ENCODE peak calls at places on chromosomes 2 and 18, in eight cellular contexts. One of them, this sample, is unnamed.

GRCh38 chr2:177830881-177831386 is 241.6 kb downstream of the PDE11A start:
- DNase-seq in small intestine: no peak
- DNase-seq in activated naive CD8-positive, alpha-beta T cell treated with anti-CD3 and anti-CD28 coated beads, Interleukin-2, amount 50 U/mL, for 24 hours: no peak
- DNase-seq in activated CD4-positive, CD25-positive, alpha-beta regulatory T cell: no peak
- DNase-seq in astrocyte of the spinal cord: no peak
- DNase-seq in dorsolateral prefrontal cortex: no peak
- DNase-seq in SHP77: no peak
- DNase-seq in brain microvascular endothelial cell: no peak
- DNase-seq in this sample: no peak

GRCh38 chr2:164514491-164514890 is 106.8 kb downstream of the GRB14 start:
- DNase-seq in small intestine: no peak
- DNase-seq in activated naive CD8-positive, alpha-beta T cell treated with anti-CD3 and anti-CD28 coated beads, Interleukin-2, amount 50 U/mL, for 24 hours: no peak
- DNase-seq in activated CD4-positive, CD25-positive, alpha-beta regulatory T cell: no peak
- DNase-seq in astrocyte of the spinal cord: peak
- DNase-seq in dorsolateral prefrontal cortex: no peak
- DNase-seq in SHP77: no peak
- DNase-seq in brain microvascular endothelial cell: peak
- DNase-seq in this sample: no peak

GRCh38 chr2:328761-329160 is 40.9 kb upstream of the ALKAL2 start:
- DNase-seq in small intestine: no peak
- DNase-seq in activated naive CD8-positive, alpha-beta T cell treated with anti-CD3 and anti-CD28 coated beads, Interleukin-2, amount 50 U/mL, for 24 hours: no peak
- DNase-seq in activated CD4-positive, CD25-positive, alpha-beta regulatory T cell: no peak
- DNase-seq in astrocyte of the spinal cord: peak
- DNase-seq in dorsolateral prefrontal cortex: no peak
- DNase-seq in SHP77: no peak
- DNase-seq in brain microvascular endothelial cell: peak
- DNase-seq in this sample: no peak

GRCh38 chr18:10477863-10478260 is 23.4 kb downstream of the APCDD1 start:
- DNase-seq in small intestine: no peak
- DNase-seq in activated naive CD8-positive, alpha-beta T cell treated with anti-CD3 and anti-CD28 coated beads, Interleukin-2, amount 50 U/mL, for 24 hours: no peak
- DNase-seq in activated CD4-positive, CD25-positive, alpha-beta regulatory T cell: no peak
- DNase-seq in astrocyte of the spinal cord: no peak
- DNase-seq in dorsolateral prefrontal cortex: no peak
- DNase-seq in SHP77: no peak
- DNase-seq in brain microvascular endothelial cell: no peak
- DNase-seq in this sample: no peak

GRCh38 chr2:235098736-235099494 is 147.1 kb downstream of the SH3BP4 start:
- DNase-seq in small intestine: no peak
- DNase-seq in activated naive CD8-positive, alpha-beta T cell treated with anti-CD3 and anti-CD28 coated beads, Interleukin-2, amount 50 U/mL, for 24 hours: no peak
- DNase-seq in activated CD4-positive, CD25-positive, alpha-beta regulatory T cell: no peak
- DNase-seq in astrocyte of the spinal cord: peak
- DNase-seq in dorsolateral prefrontal cortex: no peak
- DNase-seq in SHP77: no peak
- DNase-seq in brain microvascular endothelial cell: no peak
- DNase-seq in this sample: no peak

GRCh38 chr2:182831097-182831496 is 35.3 kb downstream of the FRZB start:
- DNase-seq in small intestine: no peak
- DNase-seq in activated naive CD8-positive, alpha-beta T cell treated with anti-CD3 and anti-CD28 coated beads, Interleukin-2, amount 50 U/mL, for 24 hours: no peak
- DNase-seq in activated CD4-positive, CD25-positive, alpha-beta regulatory T cell: no peak
- DNase-seq in astrocyte of the spinal cord: no peak
- DNase-seq in dorsolateral prefrontal cortex: no peak
- DNase-seq in SHP77: no peak
- DNase-seq in brain microvascular endothelial cell: no peak
- DNase-seq in this sample: no peak

GRCh38 chr2:238176565-238176964 is 17.8 kb downstream of the ERFE start:
- DNase-seq in small intestine: no peak
- DNase-seq in activated naive CD8-positive, alpha-beta T cell treated with anti-CD3 and anti-CD28 coated beads, Interleukin-2, amount 50 U/mL, for 24 hours: no peak
- DNase-seq in activated CD4-positive, CD25-positive, alpha-beta regulatory T cell: no peak
- DNase-seq in astrocyte of the spinal cord: no peak
- DNase-seq in dorsolateral prefrontal cortex: no peak
- DNase-seq in SHP77: no peak
- DNase-seq in brain microvascular endothelial cell: no peak
- DNase-seq in this sample: no peak

GRCh38 chr2:223537100-223537499 is 65.1 kb downstream of the SCG2 start:
- DNase-seq in small intestine: no peak
- DNase-seq in activated naive CD8-positive, alpha-beta T cell treated with anti-CD3 and anti-CD28 coated beads, Interleukin-2, amount 50 U/mL, for 24 hours: no peak
- DNase-seq in activated CD4-positive, CD25-positive, alpha-beta regulatory T cell: no peak
- DNase-seq in astrocyte of the spinal cord: no peak
- DNase-seq in dorsolateral prefrontal cortex: no peak
- DNase-seq in SHP77: no peak
- DNase-seq in brain microvascular endothelial cell: no peak
- DNase-seq in this sample: no peak

GRCh38 chr2:74327205-74327604 is 16.0 kb downstream of the SLC4A5 start:
- DNase-seq in small intestine: no peak
- DNase-seq in activated naive CD8-positive, alpha-beta T cell treated with anti-CD3 and anti-CD28 coated beads, Interleukin-2, amount 50 U/mL, for 24 hours: no peak
- DNase-seq in activated CD4-positive, CD25-positive, alpha-beta regulatory T cell: no peak
- DNase-seq in astrocyte of the spinal cord: no peak
- DNase-seq in dorsolateral prefrontal cortex: no peak
- DNase-seq in SHP77: no peak
- DNase-seq in brain microvascular endothelial cell: no peak
- DNase-seq in this sample: no peak

GRCh38 chr2:143398701-143399260 is 269.6 kb downstream of the ARHGAP15 start:
- DNase-seq in small intestine: no peak
- DNase-seq in activated naive CD8-positive, alpha-beta T cell treated with anti-CD3 and anti-CD28 coated beads, Interleukin-2, amount 50 U/mL, for 24 hours: no peak
- DNase-seq in activated CD4-positive, CD25-positive, alpha-beta regulatory T cell: no peak
- DNase-seq in astrocyte of the spinal cord: no peak
- DNase-seq in dorsolateral prefrontal cortex: no peak
- DNase-seq in SHP77: no peak
- DNase-seq in brain microvascular endothelial cell: no peak
- DNase-seq in this sample: no peak

GRCh38 chr2:128291161-128291843 is 27.4 kb downstream of the HS6ST1 start:
- DNase-seq in small intestine: no peak
- DNase-seq in activated naive CD8-positive, alpha-beta T cell treated with anti-CD3 and anti-CD28 coated beads, Interleukin-2, amount 50 U/mL, for 24 hours: no peak
- DNase-seq in activated CD4-positive, CD25-positive, alpha-beta regulatory T cell: no peak
- DNase-seq in astrocyte of the spinal cord: no peak
- DNase-seq in dorsolateral prefrontal cortex: no peak
- DNase-seq in SHP77: no peak
- DNase-seq in brain microvascular endothelial cell: no peak
- DNase-seq in this sample: no peak

GRCh38 chr18:26685438-26686173 is 137.3 kb upstream of the KCTD1 start:
- DNase-seq in small intestine: no peak
- DNase-seq in activated naive CD8-positive, alpha-beta T cell treated with anti-CD3 and anti-CD28 coated beads, Interleukin-2, amount 50 U/mL, for 24 hours: no peak
- DNase-seq in activated CD4-positive, CD25-positive, alpha-beta regulatory T cell: no peak
- DNase-seq in astrocyte of the spinal cord: no peak
- DNase-seq in dorsolateral prefrontal cortex: no peak
- DNase-seq in SHP77: no peak
- DNase-seq in brain microvascular endothelial cell: no peak
- DNase-seq in this sample: no peak

GRCh38 chr2:235937936-235938335 is 230.2 kb downstream of the GBX2 start:
- DNase-seq in small intestine: no peak
- DNase-seq in activated naive CD8-positive, alpha-beta T cell treated with anti-CD3 and anti-CD28 coated beads, Interleukin-2, amount 50 U/mL, for 24 hours: no peak
- DNase-seq in activated CD4-positive, CD25-positive, alpha-beta regulatory T cell: no peak
- DNase-seq in astrocyte of the spinal cord: no peak
- DNase-seq in dorsolateral prefrontal cortex: no peak
- DNase-seq in SHP77: no peak
- DNase-seq in brain microvascular endothelial cell: no peak
- DNase-seq in this sample: no peak

GRCh38 chr2:236571161-236571560 is 1.5 kb downstream of the ACKR3 start:
- DNase-seq in small intestine: no peak
- DNase-seq in activated naive CD8-positive, alpha-beta T cell treated with anti-CD3 and anti-CD28 coated beads, Interleukin-2, amount 50 U/mL, for 24 hours: no peak
- DNase-seq in activated CD4-positive, CD25-positive, alpha-beta regulatory T cell: no peak
- DNase-seq in astrocyte of the spinal cord: no peak
- DNase-seq in dorsolateral prefrontal cortex: no peak
- DNase-seq in SHP77: no peak
- DNase-seq in brain microvascular endothelial cell: no peak
- DNase-seq in this sample: no peak

GRCh38 chr2:230770804-230771203 is 58.2 kb downstream of the CAB39 start:
- DNase-seq in small intestine: no peak
- DNase-seq in activated naive CD8-positive, alpha-beta T cell treated with anti-CD3 and anti-CD28 coated beads, Interleukin-2, amount 50 U/mL, for 24 hours: no peak
- DNase-seq in activated CD4-positive, CD25-positive, alpha-beta regulatory T cell: no peak
- DNase-seq in astrocyte of the spinal cord: no peak
- DNase-seq in dorsolateral prefrontal cortex: no peak
- DNase-seq in SHP77: no peak
- DNase-seq in brain microvascular endothelial cell: no peak
- DNase-seq in this sample: no peak

GRCh38 chr2:179495315-179495714 is 230.7 kb upstream of the SESTD1 start:
- DNase-seq in small intestine: no peak
- DNase-seq in activated naive CD8-positive, alpha-beta T cell treated with anti-CD3 and anti-CD28 coated beads, Interleukin-2, amount 50 U/mL, for 24 hours: no peak
- DNase-seq in activated CD4-positive, CD25-positive, alpha-beta regulatory T cell: no peak
- DNase-seq in astrocyte of the spinal cord: no peak
- DNase-seq in dorsolateral prefrontal cortex: no peak
- DNase-seq in SHP77: no peak
- DNase-seq in brain microvascular endothelial cell: no peak
- DNase-seq in this sample: no peak

GRCh38 chr2:119888673-119889072 is 124.2 kb upstream of the EPB41L5 start:
- DNase-seq in small intestine: no peak
- DNase-seq in activated naive CD8-positive, alpha-beta T cell treated with anti-CD3 and anti-CD28 coated beads, Interleukin-2, amount 50 U/mL, for 24 hours: no peak
- DNase-seq in activated CD4-positive, CD25-positive, alpha-beta regulatory T cell: no peak
- DNase-seq in astrocyte of the spinal cord: peak
- DNase-seq in dorsolateral prefrontal cortex: no peak
- DNase-seq in SHP77: no peak
- DNase-seq in brain microvascular endothelial cell: peak
- DNase-seq in this sample: no peak

GRCh38 chr18:8121942-8122480 is 487.2 kb upstream of the RAB12 start:
- DNase-seq in small intestine: no peak
- DNase-seq in activated naive CD8-positive, alpha-beta T cell treated with anti-CD3 and anti-CD28 coated beads, Interleukin-2, amount 50 U/mL, for 24 hours: no peak
- DNase-seq in activated CD4-positive, CD25-positive, alpha-beta regulatory T cell: no peak
- DNase-seq in astrocyte of the spinal cord: peak
- DNase-seq in dorsolateral prefrontal cortex: no peak
- DNase-seq in SHP77: no peak
- DNase-seq in brain microvascular endothelial cell: peak
- DNase-seq in this sample: no peak

GRCh38 chr2:133097666-133098065 is 427.7 kb upstream of the LYPD1 start:
- DNase-seq in small intestine: no peak
- DNase-seq in activated naive CD8-positive, alpha-beta T cell treated with anti-CD3 and anti-CD28 coated beads, Interleukin-2, amount 50 U/mL, for 24 hours: no peak
- DNase-seq in activated CD4-positive, CD25-positive, alpha-beta regulatory T cell: no peak
- DNase-seq in astrocyte of the spinal cord: no peak
- DNase-seq in dorsolateral prefrontal cortex: no peak
- DNase-seq in SHP77: no peak
- DNase-seq in brain microvascular endothelial cell: peak
- DNase-seq in this sample: no peak

GRCh38 chr18:21489119-21489750 is 111.3 kb downstream of the ESCO1 start:
- DNase-seq in small intestine: peak
- DNase-seq in activated naive CD8-positive, alpha-beta T cell treated with anti-CD3 and anti-CD28 coated beads, Interleukin-2, amount 50 U/mL, for 24 hours: peak
- DNase-seq in activated CD4-positive, CD25-positive, alpha-beta regulatory T cell: no peak
- DNase-seq in astrocyte of the spinal cord: peak
- DNase-seq in dorsolateral prefrontal cortex: no peak
- DNase-seq in SHP77: peak
- DNase-seq in brain microvascular endothelial cell: peak
- DNase-seq in this sample: peak

GRCh38 chr18:9648431-9649163 is 34.2 kb upstream of the PPP4R1 start:
- DNase-seq in small intestine: no peak
- DNase-seq in activated naive CD8-positive, alpha-beta T cell treated with anti-CD3 and anti-CD28 coated beads, Interleukin-2, amount 50 U/mL, for 24 hours: no peak
- DNase-seq in activated CD4-positive, CD25-positive, alpha-beta regulatory T cell: no peak
- DNase-seq in astrocyte of the spinal cord: no peak
- DNase-seq in dorsolateral prefrontal cortex: no peak
- DNase-seq in SHP77: no peak
- DNase-seq in brain microvascular endothelial cell: no peak
- DNase-seq in this sample: no peak

GRCh38 chr2:127611076-127611925 is 34.7 kb upstream of the GPR17 start:
- DNase-seq in small intestine: no peak
- DNase-seq in activated naive CD8-positive, alpha-beta T cell treated with anti-CD3 and anti-CD28 coated beads, Interleukin-2, amount 50 U/mL, for 24 hours: no peak
- DNase-seq in activated CD4-positive, CD25-positive, alpha-beta regulatory T cell: no peak
- DNase-seq in astrocyte of the spinal cord: no peak
- DNase-seq in dorsolateral prefrontal cortex: no peak
- DNase-seq in SHP77: no peak
- DNase-seq in brain microvascular endothelial cell: no peak
- DNase-seq in this sample: no peak

GRCh38 chr2:37417321-37417720 is 72.9 kb downstream of the QPCT start:
- DNase-seq in small intestine: no peak
- DNase-seq in activated naive CD8-positive, alpha-beta T cell treated with anti-CD3 and anti-CD28 coated beads, Interleukin-2, amount 50 U/mL, for 24 hours: no peak
- DNase-seq in activated CD4-positive, CD25-positive, alpha-beta regulatory T cell: no peak
- DNase-seq in astrocyte of the spinal cord: peak
- DNase-seq in dorsolateral prefrontal cortex: no peak
- DNase-seq in SHP77: no peak
- DNase-seq in brain microvascular endothelial cell: peak
- DNase-seq in this sample: no peak

GRCh38 chr2:50712569-50712968 is 319.4 kb downstream of the NRXN1 start:
- DNase-seq in small intestine: no peak
- DNase-seq in activated naive CD8-positive, alpha-beta T cell treated with anti-CD3 and anti-CD28 coated beads, Interleukin-2, amount 50 U/mL, for 24 hours: no peak
- DNase-seq in activated CD4-positive, CD25-positive, alpha-beta regulatory T cell: no peak
- DNase-seq in astrocyte of the spinal cord: no peak
- DNase-seq in dorsolateral prefrontal cortex: no peak
- DNase-seq in SHP77: no peak
- DNase-seq in brain microvascular endothelial cell: no peak
- DNase-seq in this sample: no peak

GRCh38 chr2:16654775-16655456 is 10.7 kb downstream of the CYRIA start:
- DNase-seq in small intestine: no peak
- DNase-seq in activated naive CD8-positive, alpha-beta T cell treated with anti-CD3 and anti-CD28 coated beads, Interleukin-2, amount 50 U/mL, for 24 hours: no peak
- DNase-seq in activated CD4-positive, CD25-positive, alpha-beta regulatory T cell: no peak
- DNase-seq in astrocyte of the spinal cord: no peak
- DNase-seq in dorsolateral prefrontal cortex: no peak
- DNase-seq in SHP77: no peak
- DNase-seq in brain microvascular endothelial cell: no peak
- DNase-seq in this sample: no peak

GRCh38 chr2:240881913-240882312 is 13.3 kb downstream of the AGXT start:
- DNase-seq in small intestine: no peak
- DNase-seq in activated naive CD8-positive, alpha-beta T cell treated with anti-CD3 and anti-CD28 coated beads, Interleukin-2, amount 50 U/mL, for 24 hours: no peak
- DNase-seq in activated CD4-positive, CD25-positive, alpha-beta regulatory T cell: no peak
- DNase-seq in astrocyte of the spinal cord: no peak
- DNase-seq in dorsolateral prefrontal cortex: no peak
- DNase-seq in SHP77: peak
- DNase-seq in brain microvascular endothelial cell: no peak
- DNase-seq in this sample: no peak

GRCh38 chr2:95530734-95531133 is 46.2 kb upstream of the TRIM43B start:
- DNase-seq in small intestine: no peak
- DNase-seq in activated naive CD8-positive, alpha-beta T cell treated with anti-CD3 and anti-CD28 coated beads, Interleukin-2, amount 50 U/mL, for 24 hours: no peak
- DNase-seq in activated CD4-positive, CD25-positive, alpha-beta regulatory T cell: no peak
- DNase-seq in astrocyte of the spinal cord: peak
- DNase-seq in dorsolateral prefrontal cortex: no peak
- DNase-seq in SHP77: no peak
- DNase-seq in brain microvascular endothelial cell: peak
- DNase-seq in this sample: peak

GRCh38 chr2:124911560-124911959 is 886.5 kb downstream of the CNTNAP5 start:
- DNase-seq in small intestine: no peak
- DNase-seq in activated naive CD8-positive, alpha-beta T cell treated with anti-CD3 and anti-CD28 coated beads, Interleukin-2, amount 50 U/mL, for 24 hours: no peak
- DNase-seq in activated CD4-positive, CD25-positive, alpha-beta regulatory T cell: no peak
- DNase-seq in astrocyte of the spinal cord: peak
- DNase-seq in dorsolateral prefrontal cortex: peak
- DNase-seq in SHP77: no peak
- DNase-seq in brain microvascular endothelial cell: no peak
- DNase-seq in this sample: no peak

GRCh38 chr2:12918841-12919445 is 202.2 kb downstream of the TRIB2 start:
- DNase-seq in small intestine: no peak
- DNase-seq in activated naive CD8-positive, alpha-beta T cell treated with anti-CD3 and anti-CD28 coated beads, Interleukin-2, amount 50 U/mL, for 24 hours: no peak
- DNase-seq in activated CD4-positive, CD25-positive, alpha-beta regulatory T cell: no peak
- DNase-seq in astrocyte of the spinal cord: peak
- DNase-seq in dorsolateral prefrontal cortex: no peak
- DNase-seq in SHP77: no peak
- DNase-seq in brain microvascular endothelial cell: peak
- DNase-seq in this sample: no peak

GRCh38 chr2:175251425-175252041 is 70.0 kb upstream of the ATP5MC3 start:
- DNase-seq in small intestine: peak
- DNase-seq in activated naive CD8-positive, alpha-beta T cell treated with anti-CD3 and anti-CD28 coated beads, Interleukin-2, amount 50 U/mL, for 24 hours: no peak
- DNase-seq in activated CD4-positive, CD25-positive, alpha-beta regulatory T cell: no peak
- DNase-seq in astrocyte of the spinal cord: peak
- DNase-seq in dorsolateral prefrontal cortex: no peak
- DNase-seq in SHP77: peak
- DNase-seq in brain microvascular endothelial cell: peak
- DNase-seq in this sample: peak

GRCh38 chr2:39686470-39686869 is 20.8 kb downstream of the TMEM178A start:
- DNase-seq in small intestine: no peak
- DNase-seq in activated naive CD8-positive, alpha-beta T cell treated with anti-CD3 and anti-CD28 coated beads, Interleukin-2, amount 50 U/mL, for 24 hours: no peak
- DNase-seq in activated CD4-positive, CD25-positive, alpha-beta regulatory T cell: no peak
- DNase-seq in astrocyte of the spinal cord: no peak
- DNase-seq in dorsolateral prefrontal cortex: no peak
- DNase-seq in SHP77: no peak
- DNase-seq in brain microvascular endothelial cell: no peak
- DNase-seq in this sample: peak

GRCh38 chr18:48674198-48674721 is 135.4 kb downstream of the CTIF start:
- DNase-seq in small intestine: peak
- DNase-seq in activated naive CD8-positive, alpha-beta T cell treated with anti-CD3 and anti-CD28 coated beads, Interleukin-2, amount 50 U/mL, for 24 hours: no peak
- DNase-seq in activated CD4-positive, CD25-positive, alpha-beta regulatory T cell: no peak
- DNase-seq in astrocyte of the spinal cord: peak
- DNase-seq in dorsolateral prefrontal cortex: no peak
- DNase-seq in SHP77: no peak
- DNase-seq in brain microvascular endothelial cell: peak
- DNase-seq in this sample: peak

GRCh38 chr2:197042613-197043248 is 116.2 kb upstream of the PGAP1 start:
- DNase-seq in small intestine: no peak
- DNase-seq in activated naive CD8-positive, alpha-beta T cell treated with anti-CD3 and anti-CD28 coated beads, Interleukin-2, amount 50 U/mL, for 24 hours: no peak
- DNase-seq in activated CD4-positive, CD25-positive, alpha-beta regulatory T cell: no peak
- DNase-seq in astrocyte of the spinal cord: no peak
- DNase-seq in dorsolateral prefrontal cortex: no peak
- DNase-seq in SHP77: no peak
- DNase-seq in brain microvascular endothelial cell: no peak
- DNase-seq in this sample: no peak

GRCh38 chr2:146214394-146214929 is 1630.4 kb upstream of the ACVR2A start:
- DNase-seq in small intestine: peak
- DNase-seq in activated naive CD8-positive, alpha-beta T cell treated with anti-CD3 and anti-CD28 coated beads, Interleukin-2, amount 50 U/mL, for 24 hours: no peak
- DNase-seq in activated CD4-positive, CD25-positive, alpha-beta regulatory T cell: no peak
- DNase-seq in astrocyte of the spinal cord: no peak
- DNase-seq in dorsolateral prefrontal cortex: no peak
- DNase-seq in SHP77: no peak
- DNase-seq in brain microvascular endothelial cell: no peak
- DNase-seq in this sample: no peak